ENCODE peak calls at places on chromosome 15, in seven cellular contexts. Y is MM.1S, A is endothelial cell, B is GM20000, S is foreskin keratinocyte, E is lower lobe of right lung, J is AG04449. Q is an unnamed sample.

GRCh38 chr15:79128556-79128955 is 38.0 kb upstream of the RASGRF1 start:
- DNase-seq in Y (no peak), A (no peak), B (no peak), S (no peak), E (no peak), J (no peak), Q (no peak)

GRCh38 chr15:98658831-98659699 is 10.7 kb downstream of the IGF1R start:
- DNase-seq in Y (peak), A (peak), B (peak), S (no peak), E (no peak), J (no peak), Q (no peak)

GRCh38 chr15:80876034-80876433 is 96.9 kb downstream of the CEMIP start:
- DNase-seq in Y (no peak), A (no peak), B (no peak), S (no peak), E (no peak), J (no peak), Q (no peak)

GRCh38 chr15:31277335-31278055 is 49.1 kb upstream of the KLF13 start:
- DNase-seq in Y (no peak), A (no peak), B (no peak), S (no peak), E (no peak), J (no peak), Q (peak)

GRCh38 chr15:57158589-57158988 is 217.7 kb upstream of the CGNL1 start:
- DNase-seq in Y (no peak), A (no peak), B (no peak), S (peak), E (no peak), J (no peak), Q (no peak)

GRCh38 chr15:69159805-69160140 is 662 bp upstream of the GLCE start:
- DNase-seq in Y (no peak), A (no peak), B (no peak), S (no peak), E (no peak), J (no peak), Q (no peak)

GRCh38 chr15:63490345-63491034 is 13.9 kb upstream of the USP3 start:
- DNase-seq in Y (no peak), A (no peak), B (no peak), S (no peak), E (no peak), J (no peak), Q (no peak)

GRCh38 chr15:71568226-71568625 is 242.1 kb upstream of the NR2E3 start:
- DNase-seq in Y (no peak), A (no peak), B (no peak), S (no peak), E (no peak), J (no peak), Q (no peak)

GRCh38 chr15:48380183-48380582 is 49.0 kb downstream of the DUT start:
- DNase-seq in Y (no peak), A (no peak), B (no peak), S (no peak), E (no peak), J (no peak), Q (no peak)

GRCh38 chr15:34336333-34336732 is 1.2 kb downstream of the SLC12A6 start:
- DNase-seq in Y (peak), A (no peak), B (no peak), S (no peak), E (peak), J (no peak), Q (no peak)

GRCh38 chr15:101288905-101289513 is 6.0 kb downstream of the SNRPA1 start:
- DNase-seq in Y (peak), A (no peak), B (peak), S (no peak), E (no peak), J (no peak), Q (no peak)

GRCh38 chr15:97972366-97972765 is 11.9 kb downstream of the ARRDC4 start:
- DNase-seq in Y (no peak), A (no peak), B (no peak), S (no peak), E (no peak), J (no peak), Q (no peak)

GRCh38 chr15:52289629-52290081 is 5.9 kb downstream of the MYO5C start:
- DNase-seq in Y (no peak), A (no peak), B (no peak), S (no peak), E (peak), J (no peak), Q (no peak)

GRCh38 chr15:71455107-71455506 is 339.8 kb downstream of the THSD4 start:
- DNase-seq in Y (no peak), A (no peak), B (no peak), S (no peak), E (no peak), J (no peak), Q (no peak)

GRCh38 chr15:92848852-92849598 is 51.1 kb upstream of the CHD2 start:
- DNase-seq in Y (no peak), A (no peak), B (peak), S (no peak), E (no peak), J (no peak), Q (no peak)

GRCh38 chr15:80596521-80596976 is 98.6 kb upstream of the ABHD17C start:
- DNase-seq in Y (no peak), A (no peak), B (no peak), S (no peak), E (no peak), J (no peak), Q (no peak)

GRCh38 chr15:66006986-66007385 is 137.7 kb downstream of the RAB11A start:
- DNase-seq in Y (no peak), A (no peak), B (no peak), S (no peak), E (no peak), J (no peak), Q (no peak)

GRCh38 chr15:22262613-22263020 is 182.3 kb downstream of the OR4M2 start:
- DNase-seq in Y (no peak), A (no peak), B (no peak), S (no peak), E (peak), J (no peak), Q (peak)

GRCh38 chr15:47870956-47871625 is 153.8 kb downstream of the SEMA6D start:
- DNase-seq in Y (no peak), A (no peak), B (no peak), S (peak), E (no peak), J (peak), Q (no peak)

GRCh38 chr15:27746556-27746955 is 352.6 kb downstream of the OCA2 start:
- DNase-seq in Y (no peak), A (no peak), B (no peak), S (no peak), E (no peak), J (no peak), Q (no peak)

GRCh38 chr15:22887157-22887951 is 48.9 kb downstream of the NIPA2 start:
- DNase-seq in Y (no peak), A (no peak), B (no peak), S (no peak), E (no peak), J (peak), Q (no peak)

GRCh38 chr15:48432688-48433087 is 101.5 kb downstream of the DUT start:
- DNase-seq in Y (no peak), A (no peak), B (no peak), S (no peak), E (no peak), J (no peak), Q (no peak)

GRCh38 chr15:90558182-90558581 is 28.5 kb downstream of the CRTC3 start:
- DNase-seq in Y (no peak), A (no peak), B (no peak), S (no peak), E (no peak), J (no peak), Q (no peak)

GRCh38 chr15:40937762-40938529 is 8.8 kb downstream of the DLL4 start:
- DNase-seq in Y (no peak), A (no peak), B (no peak), S (no peak), E (no peak), J (no peak), Q (no peak)
- TF ChIP-seq CTCF in Y (peak), A (no peak), B (no peak), S (peak), E (peak), J (peak), Q (no peak)

GRCh38 chr15:89321521-89322410 is 12.9 kb downstream of the POLG start:
- DNase-seq in Y (no peak), A (no peak), B (no peak), S (no peak), E (no peak), J (no peak), Q (no peak)
- TF ChIP-seq CTCF in Y (peak), A (no peak), B (no peak), S (no peak), E (no peak), J (no peak), Q (no peak)

GRCh38 chr15:75578948-75579908 is at the start of gene PTPN9:
- DNase-seq in Y (peak), A (peak), B (peak), S (no peak), E (peak), J (no peak), Q (peak)
- TF ChIP-seq CTCF in Y (peak), A (no peak), B (no peak), S (peak), E (peak), J (peak), Q (peak)

GRCh38 chr15:39114690-39115378 is 466.0 kb upstream of the THBS1 start:
- DNase-seq in Y (no peak), A (no peak), B (no peak), S (peak), E (no peak), J (no peak), Q (no peak)
- TF ChIP-seq CTCF in Y (no peak), A (no peak), B (no peak), S (no peak), E (no peak), J (no peak), Q (no peak)